ENCODE peak calls at places on chromosome 13, in eight cellular contexts. C, D, P, G, R, Q, Z and V are unnamed samples.

GRCh38 chr13:25232937-25233515 is 54.3 kb downstream of the MTMR6 start:
- DNase-seq in G (peak; percentile 38), R (no peak), Z (peak; percentile 56), D (no peak), C (peak; percentile 59), P (no peak), Q (no peak), V (peak; percentile 9)

GRCh38 chr13:76868451-76868850 is 17.8 kb downstream of the KCTD12 start:
- DNase-seq in Z (no peak), P (no peak), C (no peak), G (no peak), D (no peak), R (no peak), Q (no peak), V (no peak)

GRCh38 chr13:45370922-45371406 is 30.0 kb upstream of the TPT1 start:
- DNase-seq in Z (peak; percentile 74), Q (peak; percentile 65), D (peak; percentile 20), G (peak; percentile 81), R (peak; percentile 58), P (peak; percentile 24), C (peak; percentile 83), V (peak; percentile 37)

GRCh38 chr13:43153436-43154082 is 130.2 kb downstream of the DNAJC15 start:
- DNase-seq in R (no peak), C (peak; percentile 71), Q (no peak), Z (peak; percentile 85), G (peak; percentile 43), D (no peak), P (no peak), V (peak; percentile 70)

GRCh38 chr13:99269627-99270252 is 11.6 kb upstream of the GPR18 start:
- DNase-seq in Q (no peak), Z (peak; percentile 79), R (no peak), C (peak; percentile 55), D (peak; percentile 42), G (peak; percentile 66), P (no peak), V (no peak)

GRCh38 chr13:32669030-32669646 is 82.9 kb downstream of the PDS5B start:
- DNase-seq in G (peak; percentile 56), R (no peak), D (no peak), Z (peak; percentile 73), Q (no peak), C (peak; percentile 46), P (no peak), V (peak; percentile 14)

GRCh38 chr13:114016321-114017027 is 42.6 kb upstream of the C13orf46 start:
- DNase-seq in D (no peak), Z (no peak), Q (no peak), G (no peak), R (no peak), P (no peak), C (no peak), V (no peak)

GRCh38 chr13:52842440-52842839 is 6.0 kb downstream of the PCDH8 start:
- DNase-seq in Z (no peak), R (no peak), D (no peak), C (no peak), Q (no peak), P (no peak), G (no peak), V (no peak)

GRCh38 chr13:76398426-76398825 is 487.8 kb downstream of the KCTD12 start:
- DNase-seq in D (no peak), Z (peak; percentile 70), C (no peak), R (no peak), G (no peak), Q (no peak), P (no peak), V (no peak)

GRCh38 chr13:100298691-100299090 is 209.8 kb downstream of the PCCA start:
- DNase-seq in Z (no peak), R (no peak), C (no peak), G (no peak), D (no peak), P (no peak), Q (no peak), V (no peak)

GRCh38 chr13:100515410-100515800 is 73.2 kb downstream of the GGACT start:
- DNase-seq in G (no peak), P (no peak), Q (no peak), Z (no peak), R (no peak), C (no peak), D (no peak), V (no peak)

GRCh38 chr13:110921209-110921608 is 6.3 kb upstream of the ANKRD10 start:
- DNase-seq in R (no peak), Q (no peak), C (peak; percentile 18), Z (no peak), D (no peak), G (no peak), P (no peak), V (no peak)

GRCh38 chr13:28370448-28370847 is 124.5 kb downstream of the FLT1 start:
- DNase-seq in D (no peak), C (no peak), R (no peak), Q (no peak), P (no peak), G (peak; percentile 11), Z (no peak), V (no peak)

GRCh38 chr13:78137404-78138142 is 218.9 kb upstream of the EDNRB start:
- DNase-seq in Q (no peak), D (no peak), P (no peak), Z (peak; percentile 79), G (peak; percentile 68), R (peak; percentile 6), C (peak; percentile 75), V (peak; percentile 64)

GRCh38 chr13:73715910-73716257 is 418.3 kb downstream of the KLF12 start:
- DNase-seq in G (no peak), R (no peak), P (no peak), Z (peak; percentile 28), C (peak; percentile 80), Q (no peak), D (no peak), V (no peak)

GRCh38 chr13:44368599-44369368 is 4.8 kb upstream of the SERP2 start:
- DNase-seq in R (no peak), G (no peak), P (no peak), D (no peak), C (no peak), Q (no peak), Z (no peak), V (no peak)

GRCh38 chr13:114237415-114238112 is 2.9 kb downstream of the CDC16 start:
- DNase-seq in R (no peak), D (no peak), Q (no peak), P (no peak), Z (no peak), G (no peak), C (no peak), V (no peak)

GRCh38 chr13:99224019-99224418 is 23.4 kb downstream of the UBAC2 start:
- DNase-seq in P (no peak), Q (no peak), D (no peak), C (no peak), R (no peak), Z (no peak), G (no peak), V (no peak)

GRCh38 chr13:43227721-43228120 is 204.3 kb downstream of the DNAJC15 start:
- DNase-seq in R (no peak), P (no peak), C (no peak), Z (peak; percentile 33), G (peak; percentile 28), Q (no peak), D (no peak), V (no peak)